ENCODE peak calls at places on chromosomes 12 and 14, in four cellular contexts. T is GM12878, F is Panc1, A is HCT116. D is an unnamed sample.

GRCh38 chr14:25111061-25111601 is 61.2 kb upstream of the STXBP6 start:
- DNase-seq in T (no peak), F (no peak), A (no peak), D (no peak)

GRCh38 chr12:72011374-72011773 is 72.7 kb downstream of the TPH2 start:
- DNase-seq in T (no peak), F (no peak), A (no peak), D (no peak)

GRCh38 chr12:30877110-30877875 is 49.3 kb upstream of the TSPAN11 start:
- DNase-seq in T (no peak), F (no peak), A (no peak), D (no peak)

GRCh38 chr12:59372971-59373370 is 222.9 kb upstream of the SLC16A7 start:
- DNase-seq in T (no peak), F (peak; percentile 2), A (peak; percentile 8), D (no peak)

GRCh38 chr14:104604461-104605449 is at the start of gene TMEM179:
- DNase-seq in T (no peak), F (no peak), A (no peak), D (peak; percentile 73)

GRCh38 chr14:102043251-102044025 is 43.4 kb downstream of the HSP90AA1 start:
- DNase-seq in T (no peak), F (no peak), A (no peak), D (no peak)

GRCh38 chr14:53147208-53147607 is 5.9 kb downstream of the DDHD1 start:
- DNase-seq in T (no peak), F (no peak), A (no peak), D (no peak)

GRCh38 chr14:20998674-20999366 is at the start of gene SLC39A2:
- DNase-seq in T (no peak), F (no peak), A (peak; percentile 33), D (no peak)

GRCh38 chr14:20873370-20874177 is 17.6 kb upstream of the RNASE3 start:
- DNase-seq in T (no peak), F (no peak), A (peak; percentile 79), D (peak; percentile 91)

GRCh38 chr12:31722580-31722979 is 6.2 kb downstream of the AMN1 start:
- DNase-seq in T (no peak), F (no peak), A (no peak), D (no peak)

GRCh38 chr14:34872822-34873590 is 2.2 kb downstream of the BAZ1A start:
- DNase-seq in T (no peak), F (peak; percentile 47), A (no peak), D (no peak)
- TF ChIP-seq POLR2AphosphoS5 in T (peak; percentile 60), F (no peak), A (no peak), D (no peak)

GRCh38 chr14:40599726-40600125 is 1007.0 kb upstream of the LRFN5 start:
- DNase-seq in T (no peak), F (no peak), A (no peak), D (no peak)

DNA sequence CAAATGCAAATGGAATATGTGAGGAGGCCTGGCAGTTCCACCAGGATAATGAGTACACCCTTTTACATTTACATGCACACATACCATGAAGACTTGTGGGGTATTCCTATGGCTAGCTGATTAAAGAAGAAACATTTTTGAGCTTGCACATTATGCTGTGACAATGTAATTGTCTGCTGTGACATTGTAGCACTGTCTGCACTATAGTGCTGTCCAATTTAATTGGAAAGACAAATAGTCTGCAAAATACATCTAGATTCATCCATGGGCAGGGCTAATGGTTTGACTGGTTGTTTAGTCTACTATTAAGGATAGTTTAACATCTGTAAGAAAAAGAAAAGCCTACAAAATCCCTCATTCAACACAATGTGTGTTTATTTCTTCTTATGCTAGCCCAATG is 1005.6 kb upstream of the LRFN5 start:
- DNase-seq in T (no peak), F (no peak), A (no peak), D (no peak)
- TF ChIP-seq POLR2AphosphoS5 in T (no peak), F (no peak), A (no peak), D (no peak)

DNA sequence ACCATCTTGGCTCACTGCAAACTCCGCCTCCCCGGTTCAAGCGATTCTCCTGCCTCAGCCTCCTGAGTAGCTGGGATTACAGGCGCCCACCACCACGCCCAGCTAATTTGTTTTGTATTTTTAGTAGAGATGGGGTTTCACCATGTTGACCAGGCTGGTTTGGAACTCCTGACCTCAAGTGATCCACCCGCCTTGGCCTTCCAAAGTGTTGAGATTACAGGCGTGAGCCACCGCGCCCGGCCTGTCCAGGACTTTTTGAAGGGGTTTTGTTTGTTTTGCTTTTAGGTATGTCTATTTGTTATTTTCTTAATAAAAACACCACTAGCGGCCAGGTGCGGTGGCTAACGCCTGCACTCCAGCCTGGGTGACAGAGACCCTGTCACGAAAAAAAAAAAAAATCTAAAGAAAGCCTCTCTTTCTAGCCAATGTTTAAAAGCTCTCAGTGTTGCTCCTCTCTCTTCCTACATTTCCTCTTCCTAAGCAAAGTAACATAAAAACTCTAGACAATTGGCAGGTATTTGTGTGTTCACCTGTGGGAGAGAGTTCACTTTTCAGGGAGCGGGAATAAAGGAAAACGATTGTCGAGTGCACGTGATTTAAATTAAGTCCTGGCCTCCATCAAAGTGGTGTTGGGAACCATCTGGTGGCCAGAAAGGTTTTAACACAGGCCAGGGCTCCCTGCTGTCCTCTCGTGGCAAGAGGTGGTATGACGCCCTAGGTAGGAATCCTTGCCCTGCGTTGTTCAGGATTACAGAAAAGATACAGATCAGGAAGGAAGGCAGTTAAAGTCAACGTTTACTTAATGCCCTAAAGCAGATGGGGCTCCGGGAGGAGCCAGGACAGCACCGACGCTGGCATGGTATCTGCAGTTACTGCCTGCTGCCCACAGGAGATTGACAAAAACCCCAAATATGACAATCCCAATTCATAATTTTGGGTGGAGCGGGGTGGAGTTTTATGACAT is 36.2 kb upstream of the ATP23 start:
- DNase-seq in T (peak; percentile 46), F (peak; percentile 93), A (peak; percentile 89), D (peak; percentile 86)
- TF ChIP-seq POLR2AphosphoS5 in T (no peak), F (peak; percentile 57), A (no peak), D (peak; percentile 87)

GRCh38 chr14:68937790-68938514 is 41.1 kb downstream of the ACTN1 start:
- DNase-seq in T (no peak), F (no peak), A (no peak), D (no peak)
- TF ChIP-seq POLR2AphosphoS5 in T (no peak), F (no peak), A (no peak), D (no peak)

GRCh38 chr14:74858022-74858421 is 17.9 kb downstream of the PROX2 start:
- DNase-seq in T (no peak), F (no peak), A (no peak), D (no peak)

GRCh38 chr14:74855021-74855420 is 20.9 kb downstream of the PROX2 start:
- DNase-seq in T (no peak), F (no peak), A (no peak), D (no peak)

GRCh38 chr14:74856366-74856765 is 19.6 kb downstream of the PROX2 start:
- DNase-seq in T (no peak), F (no peak), A (no peak), D (no peak)

GRCh38 chr14:74853581-74853980 is 22.4 kb downstream of the PROX2 start:
- DNase-seq in T (no peak), F (no peak), A (no peak), D (no peak)

DNA sequence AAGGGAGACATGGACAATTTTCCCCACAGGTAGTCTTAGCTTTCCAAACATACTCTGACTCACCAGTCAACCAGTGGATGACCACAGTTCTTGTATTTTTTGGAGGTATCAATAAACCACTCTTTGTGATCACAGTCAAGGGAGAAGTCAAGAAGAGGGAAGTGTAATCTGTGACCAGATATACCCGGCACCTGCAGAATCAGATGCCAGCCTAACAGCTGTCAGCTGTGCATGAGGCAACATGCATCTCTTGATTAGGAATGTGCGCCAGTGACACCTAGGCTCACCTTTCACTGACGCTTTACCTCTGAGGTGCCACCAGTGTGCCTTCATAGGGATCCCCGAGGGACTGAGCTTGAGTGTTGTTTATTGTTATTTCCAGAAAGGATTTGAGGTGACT is 20.0 kb downstream of the PROX2 start:
- DNase-seq in T (no peak), F (no peak), A (no peak), D (no peak)
- TF ChIP-seq POLR2AphosphoS5 in T (no peak), F (no peak), A (no peak), D (no peak)

D was measured in suprapubic skin.